ENCODE peak calls at places on chromosomes 12 and 14, in nine cellular contexts. Y is IMR-90; V is lung; A is CD4-positive, CD25-positive, alpha-beta regulatory T cell; Z is aorta; B is body of pancreas; Q is mesenchymal stem cell; U is right atrium auricular region; H is fibroblast of lung. N is an unnamed sample.

GRCh38 chr12:92690601-92691000 is 12.2 kb upstream of the PLEKHG7 start:
- DNase-seq in Y (no peak), V (no peak), A (no peak), Z (no peak), B (no peak), Q (no peak), U (no peak), H (no peak), N (no peak)

GRCh38 chr14:92785601-92786426 is 8.3 kb upstream of the GOLGA5 start:
- DNase-seq in Y (peak), V (no peak), A (no peak), Z (peak), B (peak), Q (peak), U (peak), H (peak), N (peak)

GRCh38 chr12:102533483-102533882 is 53.1 kb upstream of the IGF1 start:
- DNase-seq in Y (no peak), V (no peak), A (no peak), Z (no peak), B (no peak), Q (no peak), U (no peak), H (no peak), N (no peak)

GRCh38 chr14:95370076-95370475 is 50.4 kb upstream of the CLMN start:
- DNase-seq in Y (no peak), V (no peak), A (no peak), Z (no peak), B (no peak), Q (no peak), U (no peak), H (no peak), N (no peak)

GRCh38 chr14:42469637-42470426 is 863.2 kb downstream of the LRFN5 start:
- DNase-seq in Y (peak), V (no peak), A (no peak), Z (no peak), B (no peak), Q (peak), U (no peak), H (no peak), N (peak)

GRCh38 chr12:116880213-116880816 is 926 bp downstream of the HRK start:
- DNase-seq in Y (no peak), V (no peak), A (no peak), Z (no peak), B (no peak), Q (peak), U (no peak), H (no peak), N (peak)

GRCh38 chr12:27554421-27555186 is 30.6 kb downstream of the PPFIBP1 start:
- DNase-seq in Y (no peak), V (peak), A (no peak), Z (peak), B (no peak), Q (peak), U (peak), H (peak), N (peak)

GRCh38 chr12:122974892-122975789 is at the start of gene OGFOD2:
- DNase-seq in Y (peak), V (peak), A (peak), Z (peak), B (peak), Q (peak), U (peak), H (peak), N (peak)

GRCh38 chr14:32635103-32635719 is 303.5 kb upstream of the NPAS3 start:
- DNase-seq in Y (peak), V (no peak), A (no peak), Z (no peak), B (no peak), Q (peak), U (no peak), H (peak), N (peak)

GRCh38 chr14:55704654-55705053 is 124.6 kb downstream of the KTN1 start:
- DNase-seq in Y (no peak), V (no peak), A (no peak), Z (no peak), B (no peak), Q (no peak), U (no peak), H (no peak), N (no peak)

DNA sequence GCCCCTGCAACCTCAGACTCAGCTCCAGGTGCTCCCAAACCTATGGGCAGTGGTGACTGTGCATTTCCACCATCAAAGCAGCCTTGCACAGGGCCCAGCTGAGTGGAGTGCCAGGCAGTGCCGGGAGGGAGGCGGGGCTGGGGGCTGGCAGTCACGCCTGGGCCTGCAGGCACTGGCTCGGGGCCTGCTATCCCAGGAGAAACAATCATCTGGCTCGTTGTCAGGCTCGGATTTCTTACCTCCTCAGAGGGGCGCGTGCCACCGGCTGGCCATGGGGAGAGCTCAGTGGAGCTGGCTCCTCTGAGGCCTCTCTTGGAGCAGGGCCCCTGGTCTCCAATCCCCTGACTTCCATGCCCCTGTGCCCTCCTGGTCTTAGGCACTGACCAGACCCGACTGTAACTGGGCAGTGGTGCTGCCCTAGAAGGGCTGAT is 20.2 kb upstream of the PPP1R13B start:
- DNase-seq in Y (no peak), V (peak), A (no peak), Z (peak), B (peak), Q (no peak), U (no peak), H (no peak), N (no peak)
- H3K27ac ChIP-seq in Y (no peak), V (peak), A (no peak), Z (peak), B (peak), Q (no peak), U (peak), H (no peak), N (no peak)

DNA sequence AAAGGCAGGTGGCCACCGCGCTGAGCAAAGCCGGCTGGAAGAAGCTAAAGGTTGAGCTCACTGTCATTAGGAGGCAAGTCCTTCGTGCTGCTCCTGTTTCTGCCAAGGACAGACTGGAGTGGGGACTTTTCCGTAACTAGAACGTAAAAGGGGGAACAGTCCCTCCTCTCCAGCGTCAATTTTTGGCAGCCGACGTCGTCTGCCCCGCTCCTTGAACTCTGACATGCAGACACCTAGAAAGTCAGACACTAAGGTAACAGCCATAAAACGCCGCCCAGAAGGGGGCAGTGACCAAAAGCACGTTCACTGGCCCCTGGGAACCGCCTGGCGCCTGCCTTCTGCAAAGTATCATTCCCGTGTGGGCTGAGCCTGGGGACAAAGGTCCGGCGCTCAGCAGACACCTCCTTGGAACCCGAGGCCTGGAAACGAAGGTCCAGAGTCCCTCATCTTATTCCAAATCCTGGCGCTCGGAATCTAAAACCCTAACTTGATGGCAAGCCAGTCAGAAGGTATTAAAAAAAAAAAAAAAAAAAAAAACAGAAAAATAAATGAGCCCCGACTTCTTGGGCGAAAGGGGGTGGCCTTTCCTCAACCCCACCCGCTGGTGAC is 1.1 kb upstream of the LRP1 start:
- DNase-seq in Y (no peak), V (peak), A (peak), Z (peak), B (peak), Q (peak), U (peak), H (no peak), N (peak)
- H3K4me3 ChIP-seq in Y (peak), V (peak), A (peak), Z (peak), B (peak), Q (peak), U (peak), H (peak), N (peak)

DNA sequence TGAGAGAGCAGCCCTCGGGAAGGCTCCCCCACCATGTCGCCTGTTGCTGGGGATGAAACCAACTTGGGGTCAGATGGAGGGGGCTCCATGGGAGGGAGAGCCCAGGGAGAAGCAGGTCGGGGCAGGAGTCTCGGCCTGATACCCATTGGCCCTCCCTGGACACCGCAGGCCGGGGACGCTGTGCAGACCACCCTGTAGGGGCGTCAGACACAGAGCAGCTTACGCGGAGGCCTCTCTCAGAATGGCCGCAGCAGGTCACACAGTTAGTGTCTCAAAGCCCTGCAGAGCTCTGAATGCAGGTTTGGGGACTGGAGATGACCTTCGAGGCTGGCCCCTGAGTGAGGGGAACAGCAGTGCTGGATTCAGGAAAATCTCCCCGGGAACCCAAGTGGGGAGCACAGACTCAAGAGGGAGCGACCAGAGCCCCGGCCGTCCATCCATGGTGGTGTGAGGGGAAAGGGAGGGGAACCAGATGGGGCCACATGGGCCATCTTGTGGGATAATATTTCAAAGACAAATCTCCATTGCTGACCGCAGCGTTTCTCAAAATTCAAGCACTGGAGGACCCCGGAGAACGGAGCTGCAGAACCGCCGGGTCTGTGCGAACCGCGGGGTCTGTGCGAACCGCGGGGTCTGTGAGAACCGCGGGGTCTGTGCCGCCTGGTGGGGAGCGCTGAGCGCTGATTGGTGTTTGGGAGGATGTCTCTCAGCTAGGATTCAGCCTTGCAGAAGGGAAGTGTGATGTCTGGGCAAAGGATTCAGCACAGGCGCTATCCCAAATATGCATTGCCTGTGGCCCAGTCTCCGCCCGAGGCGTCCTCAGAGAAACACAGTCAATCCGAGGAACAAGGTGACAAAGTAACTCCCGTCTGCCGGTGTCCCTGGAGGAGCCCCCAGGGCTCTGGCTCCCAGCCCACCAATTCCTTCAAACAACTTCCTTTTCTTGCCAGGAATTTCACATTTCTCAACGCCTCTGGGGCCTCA is 324.4 kb upstream of the RTL1 start:
- DNase-seq in Y (no peak), V (no peak), A (no peak), Z (peak), B (no peak), Q (no peak), U (peak), H (no peak), N (no peak)
- H3K27ac ChIP-seq in Y (no peak), V (no peak), A (no peak), Z (no peak), B (no peak), Q (no peak), U (no peak), H (no peak), N (no peak)

GRCh38 chr12:47858511-47859266 is 39.0 kb upstream of the HDAC7 start:
- DNase-seq in Y (no peak), V (no peak), A (no peak), Z (no peak), B (no peak), Q (no peak), U (no peak), H (no peak), N (no peak)
- H3K4me3 ChIP-seq in Y (no peak), V (no peak), A (no peak), Z (no peak), B (no peak), Q (no peak), U (no peak), H (no peak), N (no peak)

GRCh38 chr12:120724720-120725119 is 906 bp upstream of the ACADS start:
- DNase-seq in Y (no peak), V (no peak), A (no peak), Z (no peak), B (no peak), Q (no peak), U (no peak), H (no peak), N (no peak)
- H3K27ac ChIP-seq in Y (no peak), V (no peak), A (no peak), Z (no peak), B (no peak), Q (no peak), U (peak), H (no peak), N (no peak)

GRCh38 chr12:50271724-50272247 is 11.5 kb downstream of the LIMA1 start:
- DNase-seq in Y (peak), V (no peak), A (no peak), Z (no peak), B (no peak), Q (peak), U (no peak), H (peak), N (peak)
- H3K4me3 ChIP-seq in Y (no peak), V (no peak), A (no peak), Z (no peak), B (no peak), Q (peak), U (peak), H (peak), N (peak)

GRCh38 chr14:76311410-76311758 is 64.6 kb upstream of the ESRRB start:
- DNase-seq in Y (no peak), V (no peak), A (no peak), Z (no peak), B (no peak), Q (no peak), U (no peak), H (no peak), N (no peak)

GRCh38 chr14:76313861-76314260 is 62.1 kb upstream of the ESRRB start:
- DNase-seq in Y (no peak), V (no peak), A (no peak), Z (no peak), B (no peak), Q (no peak), U (no peak), H (no peak), N (no peak)

GRCh38 chr14:76313303-76313702 is 62.6 kb upstream of the ESRRB start:
- DNase-seq in Y (no peak), V (no peak), A (no peak), Z (no peak), B (no peak), Q (no peak), U (no peak), H (no peak), N (no peak)

GRCh38 chr14:76312821-76313220 is 63.1 kb upstream of the ESRRB start:
- DNase-seq in Y (no peak), V (no peak), A (no peak), Z (no peak), B (no peak), Q (no peak), U (no peak), H (no peak), N (no peak)

DNA sequence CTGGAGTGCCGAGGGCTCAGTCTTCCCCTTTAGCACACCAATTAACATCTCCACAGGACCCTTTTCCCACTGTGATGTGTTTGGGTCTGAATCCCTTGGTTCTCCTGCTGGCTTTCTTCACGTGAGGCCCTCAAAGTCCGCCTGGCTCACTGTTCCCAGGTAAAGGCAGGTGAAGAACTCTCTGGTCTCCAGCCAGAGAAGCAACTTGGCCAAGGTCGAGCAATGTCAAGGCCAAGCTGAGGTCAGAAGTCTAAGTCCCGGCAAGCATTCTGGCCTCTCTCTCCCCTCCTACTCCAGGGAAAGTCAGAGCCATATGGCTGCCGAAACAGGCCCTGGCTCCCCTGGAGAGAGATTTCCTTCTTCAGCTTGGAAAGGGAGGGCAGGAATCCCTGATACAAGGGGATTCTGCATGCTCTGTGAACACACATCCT is 61.4 kb upstream of the ESRRB start:
- DNase-seq in Y (no peak), V (no peak), A (no peak), Z (no peak), B (no peak), Q (no peak), U (no peak), H (no peak), N (no peak)
- H3K27ac ChIP-seq in Y (no peak), V (no peak), A (no peak), Z (no peak), B (no peak), Q (no peak), U (no peak), H (no peak), N (no peak)

GRCh38 chr12:132657004-132657727 is 30.0 kb downstream of the POLE start:
- DNase-seq in Y (no peak), V (no peak), A (no peak), Z (no peak), B (no peak), Q (no peak), U (no peak), H (no peak), N (no peak)
- H3K4me3 ChIP-seq in Y (no peak), V (no peak), A (no peak), Z (no peak), B (no peak), Q (no peak), U (no peak), H (no peak), N (no peak)

N was measured in GM23248.